ENCODE peak calls at places on chromosomes 13 and 19, in four cellular contexts. B is CD8-positive, alpha-beta T cell; E is anterior cingulate cortex; P is stimulated activated CD4-positive, alpha-beta T cell treated with anti-CD3 and anti-CD28 coated beads, Interleukin-15, amount 100 ng/mL, for 24 hours. I is an unnamed sample.

GRCh38 chr13:59301166-59301551 is 862.6 kb downstream of the DIAPH3 start:
- DNase-seq in B (no peak), E (no peak), P (no peak), I (no peak)

GRCh38 chr19:42225718-42226292 is 5.7 kb downstream of the ZNF526 start:
- DNase-seq in B (no peak), E (no peak), P (no peak), I (no peak)

GRCh38 chr19:48489608-48490216 is 20.5 kb downstream of the CYTH2 start:
- DNase-seq in B (peak; percentile 89), E (peak; percentile 14), P (peak; percentile 89), I (peak; percentile 85)

GRCh38 chr13:65977525-65977924 is 1252.6 kb downstream of the PCDH9 start:
- DNase-seq in B (no peak), E (no peak), P (no peak), I (no peak)

GRCh38 chr19:1445932-1446712 is 3.8 kb upstream of the APC2 start:
- DNase-seq in B (no peak), E (peak; percentile 42), P (no peak), I (no peak)

GRCh38 chr13:114161644-114162532 is 17.2 kb upstream of the CFAP97D2 start:
- DNase-seq in B (peak; percentile 69), E (peak; percentile 20), P (peak; percentile 66), I (peak; percentile 78)

GRCh38 chr19:36573948-36574726 is 1.0 kb upstream of the ZNF529 start:
- DNase-seq in B (no peak), E (peak; percentile 8), P (no peak), I (no peak)

GRCh38 chr13:100600915-100601314 is 12.3 kb upstream of the GGACT start:
- DNase-seq in B (no peak), E (no peak), P (no peak), I (no peak)

GRCh38 chr19:44702551-44703176 is 3.7 kb downstream of the CEACAM16 start:
- DNase-seq in B (no peak), E (no peak), P (no peak), I (no peak)

GRCh38 chr19:2815191-2815614 is 4.5 kb upstream of the ZNF554 start:
- DNase-seq in B (no peak), E (no peak), P (no peak), I (no peak)

GRCh38 chr13:112619730-112620639 is 32.0 kb upstream of the TUBGCP3 start:
- DNase-seq in B (no peak), E (no peak), P (no peak), I (peak; percentile 60)

GRCh38 chr19:33798701-33799111 is 2.0 kb downstream of the KCTD15 start:
- DNase-seq in B (no peak), E (no peak), P (no peak), I (no peak)

GRCh38 chr19:15934332-15935078 is at the start of gene CYP4F11:
- DNase-seq in B (no peak), E (peak; percentile 76), P (no peak), I (peak; percentile 87)

GRCh38 chr13:51361111-51361510 is 21.6 kb downstream of the SERPINE3 start:
- DNase-seq in B (no peak), E (no peak), P (no peak), I (no peak)

GRCh38 chr19:15124572-15125231 is 17.5 kb downstream of the SYDE1 start:
- DNase-seq in B (peak; percentile 58), E (no peak), P (no peak), I (peak; percentile 60)

GRCh38 chr19:11236324-11237301 is 2.8 kb upstream of the ANGPTL8 start:
- DNase-seq in B (no peak), E (no peak), P (no peak), I (no peak)

GRCh38 chr19:3346677-3347353 is 19.6 kb upstream of the NFIC start:
- DNase-seq in B (no peak), E (peak; percentile 89), P (no peak), I (no peak)

GRCh38 chr19:307111-307531 is 15.9 kb upstream of the PLPP2 start:
- DNase-seq in B (no peak), E (no peak), P (no peak), I (no peak)

GRCh38 chr19:14012378-14012915 is 6.3 kb upstream of the RFX1 start:
- DNase-seq in B (no peak), E (no peak), P (no peak), I (no peak)

GRCh38 chr19:8580710-8581281 is 3.6 kb upstream of the MYO1F start:
- DNase-seq in B (peak; percentile 96), E (peak; percentile 43), P (peak; percentile 88), I (peak; percentile 89)

GRCh38 chr19:52991484-52991883 is 22.2 kb upstream of the ERVV-1 start:
- DNase-seq in B (no peak), E (no peak), P (no peak), I (no peak)

GRCh38 chr13:31967155-31967554 is 64.4 kb upstream of the FRY start:
- DNase-seq in B (no peak), E (no peak), P (no peak), I (no peak)

GRCh38 chr19:18697680-18698079 is 14.2 kb downstream of the CRTC1 start:
- DNase-seq in B (no peak), E (no peak), P (no peak), I (peak; percentile 73)

GRCh38 chr19:6125571-6125989 is 9.9 kb upstream of the ACSBG2 start:
- DNase-seq in B (peak; percentile 73), E (peak; percentile 1), P (peak; percentile 64), I (peak; percentile 66)

GRCh38 chr13:42284068-42284467 is 12.1 kb downstream of the AKAP11 start:
- DNase-seq in B (no peak), E (no peak), P (no peak), I (no peak)

GRCh38 chr19:33468361-33469170 is 53.0 kb downstream of the PEPD start:
- DNase-seq in B (peak; percentile 37), E (no peak), P (no peak), I (peak; percentile 44)

GRCh38 chr13:108681986-108682562 is 52.7 kb downstream of the MYO16 start:
- DNase-seq in B (no peak), E (no peak), P (no peak), I (no peak)

GRCh38 chr13:42272115-42272756 is at the start of gene AKAP11:
- DNase-seq in B (peak; percentile 71), E (peak; percentile 48), P (peak; percentile 64), I (peak; percentile 72)

GRCh38 chr19:28010656-28011055 is 1202.3 kb downstream of the UQCRFS1 start:
- DNase-seq in B (no peak), E (no peak), P (no peak), I (no peak)

GRCh38 chr13:113421673-113422270 is 31.5 kb downstream of the ADPRHL1 start:
- DNase-seq in B (no peak), E (no peak), P (no peak), I (no peak)